ENCODE peak calls at places on chromosomes 2 and 18, in four cellular contexts. U, A, J and Z are unnamed samples.

GRCh38 chr2:240686460-240686859 is 3.8 kb upstream of the AQP12B start:
- DNase-seq in A (peak), J (no peak), U (no peak), Z (no peak)

GRCh38 chr2:144711546-144712276 is 191.8 kb upstream of the ZEB2 start:
- DNase-seq in A (no peak), J (no peak), U (no peak), Z (no peak)

GRCh38 chr2:178478102-178478441 is 328 bp downstream of the FKBP7 start:
- DNase-seq in U (no peak), J (peak), A (peak), Z (peak)

GRCh38 chr18:35189510-35189909 is 51.3 kb upstream of the ZNF397 start:
- DNase-seq in A (no peak), U (no peak), J (no peak), Z (no peak)

GRCh38 chr2:19274439-19274838 is 84.0 kb downstream of the OSR1 start:
- DNase-seq in A (no peak), U (no peak), J (no peak), Z (no peak)

GRCh38 chr18:10365021-10365420 is 89.4 kb upstream of the APCDD1 start:
- DNase-seq in U (no peak), J (no peak), A (no peak), Z (no peak)

GRCh38 chr2:233384811-233385488 is 30.7 kb downstream of the DGKD start:
- DNase-seq in U (no peak), A (no peak), J (no peak), Z (no peak)

GRCh38 chr2:3409627-3410170 is 30.2 kb downstream of the TRAPPC12 start:
- DNase-seq in J (no peak), A (no peak), U (no peak), Z (no peak)

GRCh38 chr2:189143930-189144329 is 35.6 kb downstream of the COL5A2 start:
- DNase-seq in A (no peak), U (no peak), J (no peak), Z (no peak)

GRCh38 chr18:11470941-11471340 is 138.5 kb upstream of the SLC35G4 start:
- DNase-seq in J (no peak), A (no peak), U (no peak), Z (no peak)

GRCh38 chr2:191411472-191411871 is 166.3 kb downstream of the MYO1B start:
- DNase-seq in U (no peak), A (no peak), J (no peak), Z (no peak)

GRCh38 chr2:119315241-119315925 is 51.3 kb downstream of the C2orf76 start:
- DNase-seq in A (no peak), U (peak), J (no peak), Z (no peak)

GRCh38 chr2:74001121-74001520 is 16.4 kb downstream of the TET3 start:
- DNase-seq in A (no peak), U (no peak), J (no peak), Z (no peak)

GRCh38 chr18:47558110-47558750 is 306.8 kb upstream of the SKOR2 start:
- DNase-seq in U (no peak), A (no peak), J (no peak), Z (no peak)

GRCh38 chr2:224948859-224949258 is 93.4 kb downstream of the DOCK10 start:
- DNase-seq in A (no peak), U (no peak), J (no peak), Z (no peak)

GRCh38 chr2:96527990-96528679 is 8.4 kb upstream of the ARID5A start:
- DNase-seq in J (peak), A (no peak), U (no peak), Z (no peak)

GRCh38 chr2:176599796-176600485 is 330.7 kb downstream of the MTX2 start:
- DNase-seq in A (no peak), J (no peak), U (no peak), Z (no peak)

GRCh38 chr2:205722538-205722878 is 40.2 kb downstream of the NRP2 start:
- DNase-seq in U (no peak), J (no peak), A (no peak), Z (no peak)

GRCh38 chr2:205720451-205720902 is 38.2 kb downstream of the NRP2 start:
- DNase-seq in J (no peak), U (no peak), A (no peak), Z (no peak)

GRCh38 chr2:205719864-205720263 is 37.6 kb downstream of the NRP2 start:
- DNase-seq in J (no peak), U (no peak), A (no peak), Z (no peak)

GRCh38 chr2:205723174-205723573 is 40.9 kb downstream of the NRP2 start:
- DNase-seq in A (no peak), U (no peak), J (no peak), Z (no peak)

GRCh38 chr2:205721057-205721767 is 38.9 kb downstream of the NRP2 start:
- DNase-seq in U (no peak), J (peak), A (no peak), Z (peak)
- TF ChIP-seq CTCF in U (peak), J (no peak), A (no peak), Z (peak)

DNA sequence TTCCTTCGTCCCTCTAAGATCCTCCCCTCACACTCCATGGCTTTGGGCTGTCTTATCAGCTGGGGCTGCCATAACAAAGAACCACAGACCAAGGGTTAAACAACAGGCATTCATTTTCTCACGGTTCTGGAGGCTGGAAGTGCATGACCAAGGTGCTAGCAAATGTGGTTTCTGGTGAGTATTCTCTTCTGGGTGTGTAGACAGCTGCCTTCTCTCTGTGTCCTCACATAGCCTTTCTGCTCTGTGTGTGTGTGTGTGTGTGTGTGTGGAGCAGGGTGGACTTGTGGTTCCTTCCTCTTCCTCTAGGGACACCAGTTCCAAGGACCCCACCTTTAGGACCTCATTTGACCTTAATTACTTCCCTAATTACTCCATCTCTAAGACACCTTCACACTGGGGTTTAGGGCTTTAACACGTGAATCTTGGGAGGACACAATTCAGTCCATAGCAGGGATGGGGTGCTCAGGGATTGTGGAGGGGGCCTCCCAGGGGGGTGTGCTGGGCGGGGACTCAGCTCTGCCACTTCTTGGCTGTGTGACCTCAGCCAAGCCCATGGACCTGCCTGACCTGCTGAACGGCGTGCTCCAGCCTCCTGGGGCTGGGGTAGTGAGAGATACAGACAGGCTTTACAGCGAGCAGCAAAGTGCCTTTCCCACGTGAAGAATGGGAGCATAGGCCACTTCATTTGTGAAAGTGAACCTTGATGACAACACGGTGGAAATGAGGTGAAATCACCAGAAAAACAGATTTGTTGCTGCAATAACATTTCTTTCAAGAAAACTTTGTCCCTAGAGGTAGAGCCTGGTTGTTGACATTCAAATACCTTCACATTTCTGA is 38.1 kb downstream of the ACKR3 start:
- DNase-seq in U (no peak), A (no peak), J (peak), Z (no peak)
- TF ChIP-seq CTCF in U (no peak), A (no peak), J (no peak), Z (no peak)

DNA sequence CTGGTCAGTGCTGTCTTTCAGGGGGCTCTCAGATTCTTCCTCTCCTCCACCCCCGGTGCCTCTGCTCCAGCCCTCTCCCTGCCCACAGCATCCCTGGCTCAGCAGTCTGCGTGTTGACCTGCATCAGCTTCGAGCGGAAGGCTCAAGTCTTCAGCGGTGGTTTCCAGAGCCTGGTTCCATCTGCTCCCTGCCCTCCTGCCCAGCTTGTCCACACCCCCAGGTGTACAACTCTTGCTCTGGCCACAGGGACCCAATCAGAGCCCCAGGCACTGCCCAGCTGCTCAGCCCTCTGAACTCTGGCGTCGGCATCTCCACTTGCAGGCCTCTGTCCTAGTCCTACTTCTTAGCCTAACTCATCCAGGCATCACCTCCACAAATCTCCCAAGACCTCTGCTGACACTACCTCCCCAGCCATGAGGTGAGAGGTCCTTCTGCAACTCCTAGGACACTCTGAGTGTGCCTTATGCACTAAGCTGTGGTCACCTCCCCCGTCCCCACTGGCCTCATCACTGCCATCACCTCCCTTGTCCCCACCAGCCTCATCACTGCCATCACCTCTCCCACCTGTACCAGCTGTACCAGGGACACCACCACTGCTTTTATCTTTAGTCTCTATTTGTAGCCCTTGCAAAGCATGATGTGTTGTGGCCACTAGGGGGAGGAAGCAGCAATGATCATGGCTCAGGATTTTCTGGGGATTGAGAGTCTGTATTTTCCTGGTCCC is 60.9 kb downstream of the EDAR start:
- DNase-seq in J (peak), U (peak), A (peak), Z (peak)
- TF ChIP-seq CTCF in J (peak), U (peak), A (peak), Z (peak)

GRCh38 chr2:217098435-217098834 is 238.6 kb upstream of the TNP1 start:
- DNase-seq in U (no peak), J (no peak), A (no peak), Z (no peak)
- TF ChIP-seq CTCF in U (no peak), J (no peak), A (no peak), Z (peak)

GRCh38 chr2:221343524-221343923 is 228.6 kb downstream of the EPHA4 start:
- DNase-seq in U (no peak), J (no peak), A (peak), Z (no peak)
- TF ChIP-seq CTCF in U (no peak), J (no peak), A (no peak), Z (no peak)

GRCh38 chr2:79857888-79858287 is 345.0 kb downstream of the CTNNA2 start:
- DNase-seq in J (no peak), U (no peak), A (no peak), Z (no peak)

GRCh38 chr2:79849949-79850348 is 337.1 kb downstream of the CTNNA2 start:
- DNase-seq in U (no peak), J (no peak), A (no peak), Z (no peak)

GRCh38 chr2:79860233-79861058 is 347.6 kb downstream of the CTNNA2 start:
- DNase-seq in U (peak), A (no peak), J (peak), Z (peak)

GRCh38 chr2:79850912-79851311 is 338.1 kb downstream of the CTNNA2 start:
- DNase-seq in U (no peak), A (no peak), J (no peak), Z (no peak)

GRCh38 chr2:79855264-79856006 is 342.6 kb downstream of the CTNNA2 start:
- DNase-seq in J (peak), U (no peak), A (no peak), Z (peak)
- TF ChIP-seq CTCF in J (no peak), U (peak), A (no peak), Z (no peak)